ENCODE peak calls at places on chromosomes 3 and 15, in eight cellular contexts. H is A172; U is MCF 10A; M is ureter; G is activated CD8-positive, alpha-beta T cell treated with anti-CD3 and anti-CD28 coated beads, Interleukin-2, amount 10 ng/mL, durations not matched to agents 7 days and 5 days; B is ELR; D is T follicular helper cell; I is choroid plexus epithelial cell. S is an unnamed sample.

GRCh38 chr3:71372369-71372768 is 211.2 kb downstream of the FOXP1 start:
- DNase-seq in H (no peak), M (no peak), I (no peak), D (no peak), B (no peak), G (no peak), U (no peak), S (no peak)

GRCh38 chr3:158731525-158731924 is 732 bp downstream of the RARRES1 start:
- DNase-seq in D (no peak), I (no peak), H (no peak), B (no peak), U (no peak), M (no peak), G (no peak), S (no peak)

GRCh38 chr15:61185759-61186158 is 43.3 kb downstream of the RORA start:
- DNase-seq in H (no peak), I (no peak), M (no peak), B (no peak), U (no peak), D (no peak), G (no peak), S (no peak)

GRCh38 chr3:71525376-71525775 is 58.2 kb downstream of the FOXP1 start:
- DNase-seq in U (no peak), D (no peak), B (no peak), M (no peak), H (no peak), I (no peak), G (no peak), S (no peak)

GRCh38 chr15:75695206-75695605 is 17.4 kb downstream of the CSPG4 start:
- DNase-seq in H (peak), B (no peak), G (peak), D (no peak), M (no peak), U (no peak), I (no peak), S (no peak)

GRCh38 chr3:31978553-31978952 is 2.5 kb downstream of the OSBPL10 start:
- DNase-seq in M (no peak), D (no peak), U (no peak), G (no peak), H (no peak), B (no peak), I (no peak), S (no peak)

GRCh38 chr15:94004697-94005096 is 226.7 kb upstream of the MCTP2 start:
- DNase-seq in H (no peak), I (no peak), U (peak), G (no peak), M (peak), B (no peak), D (no peak), S (no peak)

GRCh38 chr3:145272684-145273083 is 888.3 kb downstream of the PLOD2 start:
- DNase-seq in H (no peak), D (no peak), B (no peak), I (peak), U (no peak), M (no peak), G (no peak), S (no peak)

GRCh38 chr15:76912430-76912829 is 7.3 kb upstream of the SCAPER start:
- DNase-seq in H (peak), B (no peak), U (no peak), I (no peak), D (no peak), M (no peak), G (no peak), S (no peak)

GRCh38 chr15:101118615-101119014 is 133.2 kb downstream of the CHSY1 start:
- DNase-seq in U (no peak), H (no peak), D (no peak), G (no peak), M (no peak), I (no peak), B (no peak), S (no peak)

GRCh38 chr3:138803006-138803653 is 31.6 kb downstream of the PIK3CB start:
- DNase-seq in M (no peak), H (no peak), B (no peak), G (no peak), D (no peak), I (no peak), U (no peak), S (no peak)

GRCh38 chr15:99584081-99584600 is 18.4 kb downstream of the MEF2A start:
- DNase-seq in B (no peak), G (no peak), M (no peak), U (no peak), D (no peak), I (no peak), H (no peak), S (no peak)

GRCh38 chr3:76138921-76139320 is 353.6 kb upstream of the ZNF717 start:
- DNase-seq in D (no peak), H (no peak), B (peak), U (no peak), M (no peak), G (no peak), I (peak), S (no peak)

GRCh38 chr15:42331235-42331634 is 28.1 kb upstream of the CAPN3 start:
- DNase-seq in M (no peak), G (no peak), U (no peak), D (no peak), H (no peak), B (no peak), I (no peak), S (no peak)

GRCh38 chr3:106688463-106688862 is 688.8 kb upstream of the CCDC54 start:
- DNase-seq in D (no peak), G (no peak), I (peak), U (peak), B (peak), H (peak), M (no peak), S (no peak)

GRCh38 chr3:192861972-192862371 is 55.7 kb downstream of the MB21D2 start:
- DNase-seq in M (no peak), H (no peak), I (no peak), G (peak), D (no peak), U (no peak), B (no peak), S (no peak)

GRCh38 chr15:66425837-66426236 is 39.1 kb downstream of the MAP2K1 start:
- DNase-seq in H (no peak), M (no peak), G (no peak), U (no peak), D (no peak), B (no peak), I (no peak), S (no peak)

GRCh38 chr15:74763416-74763815 is 14.8 kb downstream of the CYP1A2 start:
- DNase-seq in U (peak), I (no peak), B (no peak), M (no peak), G (no peak), D (no peak), H (no peak), S (no peak)

GRCh38 chr3:108486910-108487309 is 23.5 kb downstream of the MYH15 start:
- DNase-seq in H (peak), M (no peak), U (peak), B (peak), G (no peak), I (peak), D (no peak), S (no peak)

GRCh38 chr15:95866698-95867440 is 463.6 kb upstream of the NR2F2 start:
- DNase-seq in U (no peak), H (no peak), G (no peak), I (no peak), M (no peak), B (no peak), D (no peak), S (no peak)

GRCh38 chr3:177145402-177145801 is 51.9 kb downstream of the TBL1XR1 start:
- DNase-seq in D (no peak), H (no peak), I (no peak), G (no peak), U (no peak), B (no peak), M (no peak), S (no peak)

GRCh38 chr15:90818251-90819210 is 49.9 kb upstream of the FURIN start:
- DNase-seq in H (no peak), B (no peak), D (no peak), I (no peak), U (no peak), M (no peak), G (peak), S (no peak)

GRCh38 chr15:45121706-45122417 is 7.7 kb downstream of the DUOXA2 start:
- DNase-seq in B (peak), I (peak), U (peak), D (no peak), M (no peak), H (peak), G (no peak), S (no peak)

GRCh38 chr15:97874139-97874538 is 86.4 kb upstream of the ARRDC4 start:
- DNase-seq in H (no peak), U (no peak), G (no peak), I (no peak), D (no peak), M (no peak), B (no peak), S (no peak)

GRCh38 chr3:184336484-184337230 is 743 bp upstream of the FAM131A start:
- DNase-seq in H (no peak), U (peak), G (no peak), B (peak), I (peak), M (no peak), D (no peak), S (no peak)

GRCh38 chr15:27601239-27601942 is 497.7 kb downstream of the OCA2 start:
- DNase-seq in H (no peak), I (peak), U (no peak), M (no peak), G (no peak), B (no peak), D (no peak), S (no peak)

GRCh38 chr3:117885046-117885445 is 1149.6 kb downstream of the IGSF11 start:
- DNase-seq in U (no peak), H (no peak), I (peak), G (no peak), M (no peak), B (no peak), D (no peak), S (no peak)

GRCh38 chr15:48418343-48418742 is 87.1 kb downstream of the DUT start:
- DNase-seq in I (no peak), M (no peak), G (no peak), U (no peak), B (no peak), H (no peak), D (no peak), S (no peak)

GRCh38 chr3:121096968-121097367 is 189.0 kb downstream of the STXBP5L start:
- DNase-seq in M (peak), G (no peak), D (no peak), H (no peak), B (no peak), U (no peak), I (no peak), S (no peak)

GRCh38 chr3:149266733-149267132 is 45.1 kb upstream of the CP start:
- DNase-seq in G (no peak), U (no peak), B (no peak), H (no peak), M (no peak), I (no peak), D (no peak), S (no peak)

GRCh38 chr3:2771193-2771592 is 339.0 kb downstream of the IL5RA start:
- DNase-seq in D (no peak), H (no peak), U (no peak), G (no peak), B (no peak), M (no peak), I (no peak), S (no peak)

GRCh38 chr3:15633766-15634588 is 32.4 kb downstream of the BTD start:
- DNase-seq in I (no peak), H (peak), D (no peak), M (no peak), B (peak), U (peak), G (no peak), S (no peak)

GRCh38 chr15:42332331-42332730 is 27.0 kb upstream of the CAPN3 start:
- DNase-seq in I (peak), B (peak), H (no peak), G (no peak), M (no peak), U (no peak), D (no peak), S (no peak)

S was measured in T-helper 22 cell.